ENCODE peak calls at places on chromosomes 7 and 10, in four cellular contexts. P is GM23248, V is PC-9, J is neural progenitor cell. L is an unnamed sample.

GRCh38 chr10:119852277-119852676 is 20.4 kb downstream of the MCMBP start:
- DNase-seq in P (no peak), V (no peak), J (no peak), L (no peak)

GRCh38 chr7:100545636-100546128 is 6.7 kb downstream of the AGFG2 start:
- DNase-seq in P (peak), V (peak), J (peak), L (peak)

GRCh38 chr10:62056660-62057059 is 155.2 kb downstream of the ARID5B start:
- DNase-seq in P (no peak), V (no peak), J (no peak), L (no peak)

GRCh38 chr7:21746949-21747348 is 198.8 kb downstream of the CDCA7L start:
- DNase-seq in P (no peak), V (no peak), J (no peak), L (no peak)

GRCh38 chr10:127715782-127716378 is 21.1 kb upstream of the FOXI2 start:
- DNase-seq in P (peak), V (peak), J (peak), L (no peak)

GRCh38 chr7:101125989-101126650 is 784 bp upstream of the SERPINE1 start:
- DNase-seq in P (peak), V (peak), J (no peak), L (peak)

GRCh38 chr10:121774813-121775212 is 153.0 kb downstream of the ATE1 start:
- DNase-seq in P (peak), V (no peak), J (no peak), L (no peak)

GRCh38 chr7:10874666-10875065 is 99.0 kb upstream of the PHF14 start:
- DNase-seq in P (no peak), V (no peak), J (no peak), L (no peak)

GRCh38 chr10:86785021-86785420 is 28.6 kb downstream of the BMPR1A start:
- DNase-seq in P (no peak), V (no peak), J (no peak), L (no peak)

GRCh38 chr7:142460402-142461117 is 202.7 kb upstream of the PRSS58 start:
- DNase-seq in P (peak), V (no peak), J (no peak), L (no peak)

GRCh38 chr10:63409465-63410027 is 56.2 kb downstream of the JMJD1C start:
- DNase-seq in P (peak), V (no peak), J (no peak), L (no peak)

GRCh38 chr10:50576245-50576815 is 47.4 kb downstream of the SGMS1 start:
- DNase-seq in P (peak), V (peak), J (no peak), L (no peak)

GRCh38 chr10:23994459-23995046 is 214.4 kb upstream of the KIAA1217 start:
- DNase-seq in P (peak), V (no peak), J (peak), L (peak)

GRCh38 chr7:77558598-77558997 is 21.5 kb downstream of the PTPN12 start:
- DNase-seq in P (no peak), V (no peak), J (no peak), L (no peak)

GRCh38 chr7:30549933-30550493 is 44.7 kb upstream of the GARS1 start:
- DNase-seq in P (no peak), V (no peak), J (peak), L (no peak)

GRCh38 chr10:127739908-127740307 is 2.9 kb downstream of the FOXI2 start:
- DNase-seq in P (no peak), V (no peak), J (no peak), L (no peak)

GRCh38 chr10:21002097-21002878 is 105.2 kb upstream of the NEBL start:
- DNase-seq in P (no peak), V (peak), J (no peak), L (no peak)

GRCh38 chr10:32326680-32327363 is 20.1 kb downstream of the EPC1 start:
- DNase-seq in P (no peak), V (no peak), J (no peak), L (no peak)

GRCh38 chr7:90944021-90944420 is 320.2 kb upstream of the FZD1 start:
- DNase-seq in P (peak), V (no peak), J (no peak), L (no peak)

GRCh38 chr10:91931526-91932190 is 8.1 kb downstream of the BTAF1 start:
- DNase-seq in P (no peak), V (no peak), J (no peak), L (no peak)

GRCh38 chr7:45689011-45689796 is 115.0 kb downstream of the ADCY1 start:
- DNase-seq in P (peak), V (no peak), J (no peak), L (no peak)

GRCh38 chr7:27834179-27834921 is 94.4 kb downstream of the TAX1BP1 start:
- DNase-seq in P (no peak), V (no peak), J (no peak), L (no peak)

GRCh38 chr10:46288601-46289206 is 1.9 kb downstream of the ANTXRL start:
- DNase-seq in P (no peak), V (peak), J (no peak), L (peak)

GRCh38 chr7:116912269-116912909 is 40.9 kb upstream of the ST7 start:
- DNase-seq in P (peak), V (no peak), J (no peak), L (no peak)

GRCh38 chr7:32564542-32564941 is 69.3 kb downstream of the AVL9 start:
- DNase-seq in P (no peak), V (no peak), J (no peak), L (no peak)

GRCh38 chr10:131825960-131826650 is 74.7 kb upstream of the PPP2R2D start:
- DNase-seq in P (no peak), V (no peak), J (no peak), L (no peak)

GRCh38 chr7:50197547-50197946 is 104.5 kb upstream of the ZPBP start:
- DNase-seq in P (no peak), V (no peak), J (no peak), L (no peak)

GRCh38 chr10:123567984-123568745 is 98.0 kb upstream of the GPR26 start:
- DNase-seq in P (no peak), V (no peak), J (no peak), L (peak)

GRCh38 chr10:69961168-69961863 is 91.3 kb upstream of the MACROH2A2 start:
- DNase-seq in P (no peak), V (no peak), J (peak), L (peak)

GRCh38 chr7:131105294-131105802 is 222.3 kb upstream of the MKLN1 start:
- DNase-seq in P (peak), V (no peak), J (no peak), L (peak)

GRCh38 chr7:129502708-129503685 is 666 bp downstream of the SMKR1 start:
- DNase-seq in P (no peak), V (no peak), J (peak), L (peak)

GRCh38 chr7:3446786-3447185 is 145.7 kb downstream of the SDK1 start:
- DNase-seq in P (no peak), V (no peak), J (no peak), L (no peak)

GRCh38 chr7:90726623-90727022 is 130.5 kb downstream of the CDK14 start:
- DNase-seq in P (peak), V (no peak), J (peak), L (no peak)

GRCh38 chr10:124697837-124698559 is 46.2 kb downstream of the FAM53B start:
- DNase-seq in P (peak), V (no peak), J (peak), L (peak)

GRCh38 chr7:74480861-74481417 is 27.2 kb downstream of the GTF2IRD1 start:
- DNase-seq in P (peak), V (no peak), J (no peak), L (peak)

GRCh38 chr7:130632111-130632510 is 36.4 kb downstream of the COPG2 start:
- DNase-seq in P (peak), V (no peak), J (no peak), L (no peak)

DNA sequence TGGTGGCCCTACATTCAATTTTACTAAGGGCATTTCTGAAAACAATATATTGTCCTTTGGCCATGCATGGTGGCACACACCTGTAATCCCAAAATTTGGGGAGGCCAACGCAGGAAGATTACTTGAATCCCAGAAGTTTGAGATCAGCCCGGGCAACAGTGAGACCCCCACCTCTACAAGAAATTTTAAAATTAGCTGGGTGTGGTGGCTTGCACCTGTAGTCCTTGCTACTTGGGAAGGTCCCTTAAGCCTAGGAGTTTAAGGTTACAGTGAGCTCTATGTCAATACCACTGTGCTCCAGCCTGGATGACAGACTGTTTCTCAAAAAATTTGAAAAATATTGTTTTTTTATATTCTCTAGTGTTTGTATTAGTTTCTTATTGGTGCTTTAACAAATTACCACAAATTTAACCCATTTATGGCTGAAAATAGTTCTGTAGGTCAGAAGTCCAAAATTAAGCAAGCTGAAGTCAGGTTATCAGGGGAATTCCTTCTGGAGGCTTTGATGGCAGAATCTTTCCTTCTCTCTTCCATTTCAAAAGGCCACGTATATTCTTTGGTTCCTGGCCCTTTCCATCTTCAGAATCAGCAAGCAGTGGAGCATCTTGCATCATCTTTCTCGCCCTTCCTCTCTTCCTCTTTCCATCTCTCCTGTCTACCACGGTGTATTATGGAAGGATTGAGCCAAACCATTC is 12.4 kb downstream of the CBX3 start:
- DNase-seq in P (no peak), V (no peak), J (no peak), L (no peak)
- H3K27ac ChIP-seq in P (no peak), V (peak), J (peak), L (no peak)

GRCh38 chr7:44072364-44073231 is 7.2 kb upstream of the PGAM2 start:
- DNase-seq in P (peak), V (peak), J (peak), L (peak)
- H3K27ac ChIP-seq in P (peak), V (peak), J (no peak), L (peak)

DNA sequence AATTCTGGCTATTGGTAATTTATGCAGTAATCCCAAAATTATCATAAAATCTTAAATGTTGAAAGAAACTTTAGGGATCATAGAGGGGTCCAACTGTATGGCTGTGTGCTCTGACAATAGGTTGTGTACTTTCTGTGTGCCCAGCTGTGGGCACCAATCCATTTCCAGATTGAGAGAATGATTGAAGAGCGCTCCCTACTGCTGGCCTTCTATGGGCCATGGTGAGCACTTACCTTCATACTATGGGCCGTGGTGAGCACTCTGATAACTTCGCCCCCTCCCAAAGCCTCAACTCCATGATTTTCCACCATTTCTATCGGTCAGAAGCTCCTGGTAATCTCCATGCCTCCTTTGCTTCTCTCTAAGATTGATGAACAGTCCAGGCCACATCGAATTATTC is 118.6 kb downstream of the STRA8 start:
- DNase-seq in P (no peak), V (no peak), J (no peak), L (no peak)
- H3K27ac ChIP-seq in P (no peak), V (no peak), J (no peak), L (no peak)

GRCh38 chr10:79983286-79983909 is 34.5 kb upstream of the SFTPD start:
- DNase-seq in P (no peak), V (no peak), J (no peak), L (no peak)

GRCh38 chr10:79982861-79983260 is 34.0 kb upstream of the SFTPD start:
- DNase-seq in P (no peak), V (no peak), J (no peak), L (no peak)

GRCh38 chr10:79981673-79982485 is 33.0 kb upstream of the SFTPD start:
- DNase-seq in P (peak), V (peak), J (peak), L (no peak)

GRCh38 chr10:79981356-79981672 is 32.4 kb upstream of the SFTPD start:
- DNase-seq in P (no peak), V (no peak), J (no peak), L (peak)

DNA sequence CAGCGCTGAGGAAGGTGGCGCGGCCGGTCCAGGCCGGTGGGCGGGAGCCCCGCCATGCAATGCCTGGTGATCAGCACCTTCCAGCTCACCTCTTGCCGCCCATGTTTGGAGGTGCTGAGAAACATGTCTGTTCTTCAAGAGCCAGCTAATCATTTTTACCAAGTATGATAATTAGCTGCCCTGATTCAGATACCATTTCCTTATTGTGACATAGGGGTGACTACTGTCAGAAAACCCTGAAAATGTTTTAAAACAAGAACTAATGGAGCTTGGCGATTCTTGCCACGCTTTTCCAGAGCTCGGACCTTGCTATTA is 33.5 kb upstream of the SFTPD start:
- DNase-seq in P (no peak), V (no peak), J (no peak), L (no peak)
- H3K27ac ChIP-seq in P (no peak), V (no peak), J (no peak), L (no peak)

GRCh38 chr10:30027057-30028005 is 32.1 kb downstream of the JCAD start:
- DNase-seq in P (no peak), V (no peak), J (no peak), L (peak)
- H3K27ac ChIP-seq in P (no peak), V (no peak), J (no peak), L (peak)

DNA sequence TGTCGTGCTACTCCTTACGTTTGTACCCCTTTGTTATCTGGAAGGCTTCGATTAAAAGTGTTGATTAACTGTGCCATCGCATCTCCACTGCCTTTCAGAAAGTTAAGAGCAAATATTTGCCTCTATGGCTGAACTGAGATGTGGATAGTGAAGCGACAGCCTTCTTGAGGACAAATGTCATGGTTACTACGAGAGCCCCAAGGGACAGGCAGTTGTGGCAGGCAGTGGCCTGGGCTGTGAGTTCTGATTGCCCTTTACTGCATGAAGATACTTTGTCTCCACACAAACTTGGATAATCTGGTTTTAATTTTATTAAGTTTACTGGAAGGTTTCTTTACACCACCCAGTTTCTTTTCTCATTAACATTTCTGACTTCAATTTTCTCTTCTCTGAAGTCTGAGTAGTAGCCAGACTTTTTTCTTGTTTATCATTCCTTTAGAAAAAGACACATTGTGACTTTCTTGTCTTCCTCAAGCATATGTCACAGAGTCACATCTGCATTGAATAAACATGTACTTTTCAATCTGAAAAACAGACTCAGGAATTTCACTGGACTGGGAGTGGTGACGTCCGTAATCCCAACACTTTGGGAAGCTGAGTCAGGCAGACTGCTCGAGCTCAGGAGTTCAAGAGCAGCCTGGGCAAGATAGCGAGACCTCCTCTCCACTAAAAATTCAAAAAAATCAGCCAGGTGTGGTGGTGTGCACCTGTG is 1.5 kb downstream of the TAS2R41 start:
- DNase-seq in P (peak), V (no peak), J (no peak), L (no peak)
- H3K27ac ChIP-seq in P (peak), V (no peak), J (no peak), L (peak)

DNA sequence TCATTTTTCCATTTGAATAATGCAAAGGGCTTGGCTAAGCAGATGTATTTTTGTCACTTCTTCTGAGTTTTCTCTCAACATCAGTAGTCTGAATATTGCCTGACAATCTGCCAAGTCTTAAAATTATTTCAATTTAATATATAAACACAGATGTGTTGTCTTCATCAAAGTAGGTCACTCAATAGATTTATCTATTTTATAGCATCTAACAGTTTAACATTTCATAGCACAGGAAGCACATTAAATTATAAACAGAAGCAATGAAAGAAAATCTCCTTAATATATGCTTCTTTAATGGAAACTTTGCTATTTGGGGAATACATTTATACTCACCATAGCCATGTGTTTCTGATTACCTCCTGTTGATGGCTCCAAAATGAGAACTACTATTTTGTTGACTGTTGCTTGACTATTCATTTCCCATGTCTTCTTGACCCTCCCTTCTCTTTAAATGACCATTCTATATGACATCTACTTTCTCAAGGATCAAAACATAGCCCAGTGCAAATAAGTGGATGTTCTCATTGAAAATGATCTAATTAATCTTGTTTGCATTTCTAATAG is 4.6 kb downstream of the CPED1 start:
- DNase-seq in P (peak), V (no peak), J (no peak), L (no peak)
- H3K27ac ChIP-seq in P (no peak), V (no peak), J (no peak), L (no peak)

GRCh38 chr7:44616545-44616944 is 10.1 kb downstream of the OGDH start:
- DNase-seq in P (no peak), V (no peak), J (no peak), L (no peak)
- H3K27ac ChIP-seq in P (no peak), V (no peak), J (no peak), L (no peak)